ENCODE peak calls at places on chromosomes 6 and 20, in eight cellular contexts. One of them, this sample, is unnamed.

GRCh38 chr6:96420294-96420693 is 101.3 kb upstream of the UFL1 start:
- DNase-seq in CD8-positive, alpha-beta T cell: no peak
- DNase-seq in AG04449: no peak
- DNase-seq in fibroblast of the aortic adventitia: no peak
- DNase-seq in ovary: no peak
- DNase-seq in transverse colon: no peak
- DNase-seq in ascending aorta: no peak
- DNase-seq in left ventricle myocardium inferior: no peak
- DNase-seq in this sample: no peak

GRCh38 chr6:100818066-100818465 is 63.1 kb downstream of the ASCC3 start:
- DNase-seq in CD8-positive, alpha-beta T cell: no peak
- DNase-seq in AG04449: no peak
- DNase-seq in fibroblast of the aortic adventitia: no peak
- DNase-seq in ovary: no peak
- DNase-seq in transverse colon: no peak
- DNase-seq in ascending aorta: no peak
- DNase-seq in left ventricle myocardium inferior: no peak
- DNase-seq in this sample: no peak

GRCh38 chr20:36861625-36861874 is 14.4 kb upstream of the TLDC2 start:
- DNase-seq in CD8-positive, alpha-beta T cell: no peak
- DNase-seq in AG04449: no peak
- DNase-seq in fibroblast of the aortic adventitia: no peak
- DNase-seq in ovary: no peak
- DNase-seq in transverse colon: no peak
- DNase-seq in ascending aorta: no peak
- DNase-seq in left ventricle myocardium inferior: peak
- DNase-seq in this sample: no peak

GRCh38 chr6:20719980-20720379 is 185.7 kb downstream of the CDKAL1 start:
- DNase-seq in CD8-positive, alpha-beta T cell: no peak
- DNase-seq in AG04449: no peak
- DNase-seq in fibroblast of the aortic adventitia: no peak
- DNase-seq in ovary: no peak
- DNase-seq in transverse colon: no peak
- DNase-seq in ascending aorta: no peak
- DNase-seq in left ventricle myocardium inferior: no peak
- DNase-seq in this sample: no peak

GRCh38 chr20:60046011-60046413 is 87.8 kb downstream of the CDH26 start:
- DNase-seq in CD8-positive, alpha-beta T cell: no peak
- DNase-seq in AG04449: no peak
- DNase-seq in fibroblast of the aortic adventitia: peak
- DNase-seq in ovary: no peak
- DNase-seq in transverse colon: no peak
- DNase-seq in ascending aorta: peak
- DNase-seq in left ventricle myocardium inferior: no peak
- DNase-seq in this sample: no peak

GRCh38 chr6:69835414-69836179 is 30.8 kb upstream of the COL19A1 start:
- DNase-seq in CD8-positive, alpha-beta T cell: no peak
- DNase-seq in AG04449: peak
- DNase-seq in fibroblast of the aortic adventitia: peak
- DNase-seq in ovary: no peak
- DNase-seq in transverse colon: no peak
- DNase-seq in ascending aorta: no peak
- DNase-seq in left ventricle myocardium inferior: no peak
- DNase-seq in this sample: peak

GRCh38 chr6:160042788-160043301 is 74.0 kb downstream of the IGF2R start:
- DNase-seq in CD8-positive, alpha-beta T cell: no peak
- DNase-seq in AG04449: no peak
- DNase-seq in fibroblast of the aortic adventitia: peak
- DNase-seq in ovary: no peak
- DNase-seq in transverse colon: no peak
- DNase-seq in ascending aorta: no peak
- DNase-seq in left ventricle myocardium inferior: no peak
- DNase-seq in this sample: no peak

GRCh38 chr6:7578949-7579348 is 11.0 kb upstream of the SNRNP48 start:
- DNase-seq in CD8-positive, alpha-beta T cell: no peak
- DNase-seq in AG04449: no peak
- DNase-seq in fibroblast of the aortic adventitia: no peak
- DNase-seq in ovary: no peak
- DNase-seq in transverse colon: no peak
- DNase-seq in ascending aorta: no peak
- DNase-seq in left ventricle myocardium inferior: no peak
- DNase-seq in this sample: no peak

GRCh38 chr20:41848180-41848579 is 230.0 kb upstream of the CHD6 start:
- DNase-seq in CD8-positive, alpha-beta T cell: no peak
- DNase-seq in AG04449: no peak
- DNase-seq in fibroblast of the aortic adventitia: no peak
- DNase-seq in ovary: no peak
- DNase-seq in transverse colon: no peak
- DNase-seq in ascending aorta: no peak
- DNase-seq in left ventricle myocardium inferior: no peak
- DNase-seq in this sample: no peak

GRCh38 chr6:34195726-34196115 is 41.0 kb upstream of the HMGA1 start:
- DNase-seq in CD8-positive, alpha-beta T cell: no peak
- DNase-seq in AG04449: no peak
- DNase-seq in fibroblast of the aortic adventitia: no peak
- DNase-seq in ovary: peak
- DNase-seq in transverse colon: no peak
- DNase-seq in ascending aorta: no peak
- DNase-seq in left ventricle myocardium inferior: no peak
- DNase-seq in this sample: no peak

GRCh38 chr6:3789018-3789895 is 37.7 kb upstream of the PXDC1 start:
- DNase-seq in CD8-positive, alpha-beta T cell: no peak
- DNase-seq in AG04449: no peak
- DNase-seq in fibroblast of the aortic adventitia: peak
- DNase-seq in ovary: no peak
- DNase-seq in transverse colon: no peak
- DNase-seq in ascending aorta: no peak
- DNase-seq in left ventricle myocardium inferior: no peak
- DNase-seq in this sample: no peak

GRCh38 chr6:137353842-137354397 is 134.7 kb upstream of the IFNGR1 start:
- DNase-seq in CD8-positive, alpha-beta T cell: no peak
- DNase-seq in AG04449: no peak
- DNase-seq in fibroblast of the aortic adventitia: no peak
- DNase-seq in ovary: no peak
- DNase-seq in transverse colon: no peak
- DNase-seq in ascending aorta: no peak
- DNase-seq in left ventricle myocardium inferior: no peak
- DNase-seq in this sample: no peak

GRCh38 chr6:44064089-44064947 is 62.9 kb downstream of the MRPL14 start:
- DNase-seq in CD8-positive, alpha-beta T cell: no peak
- DNase-seq in AG04449: peak
- DNase-seq in fibroblast of the aortic adventitia: peak
- DNase-seq in ovary: no peak
- DNase-seq in transverse colon: peak
- DNase-seq in ascending aorta: peak
- DNase-seq in left ventricle myocardium inferior: peak
- DNase-seq in this sample: no peak

GRCh38 chr20:33664762-33665144 is 2.0 kb upstream of the ACTL10 start:
- DNase-seq in CD8-positive, alpha-beta T cell: no peak
- DNase-seq in AG04449: no peak
- DNase-seq in fibroblast of the aortic adventitia: no peak
- DNase-seq in ovary: peak
- DNase-seq in transverse colon: no peak
- DNase-seq in ascending aorta: peak
- DNase-seq in left ventricle myocardium inferior: peak
- DNase-seq in this sample: no peak

GRCh38 chr6:67880939-67881705 is 754.0 kb upstream of the ADGRB3 start:
- DNase-seq in CD8-positive, alpha-beta T cell: no peak
- DNase-seq in AG04449: no peak
- DNase-seq in fibroblast of the aortic adventitia: peak
- DNase-seq in ovary: no peak
- DNase-seq in transverse colon: no peak
- DNase-seq in ascending aorta: no peak
- DNase-seq in left ventricle myocardium inferior: no peak
- DNase-seq in this sample: no peak

GRCh38 chr20:60097285-60097684 is 139.1 kb downstream of the CDH26 start:
- DNase-seq in CD8-positive, alpha-beta T cell: no peak
- DNase-seq in AG04449: no peak
- DNase-seq in fibroblast of the aortic adventitia: no peak
- DNase-seq in ovary: no peak
- DNase-seq in transverse colon: no peak
- DNase-seq in ascending aorta: no peak
- DNase-seq in left ventricle myocardium inferior: no peak
- DNase-seq in this sample: no peak

GRCh38 chr20:9145142-9145541 is 76.3 kb downstream of the PLCB4 start:
- DNase-seq in CD8-positive, alpha-beta T cell: no peak
- DNase-seq in AG04449: no peak
- DNase-seq in fibroblast of the aortic adventitia: no peak
- DNase-seq in ovary: no peak
- DNase-seq in transverse colon: no peak
- DNase-seq in ascending aorta: no peak
- DNase-seq in left ventricle myocardium inferior: no peak
- DNase-seq in this sample: no peak

GRCh38 chr6:141788096-141788495 is 344.6 kb upstream of the GJE1 start:
- DNase-seq in CD8-positive, alpha-beta T cell: no peak
- DNase-seq in AG04449: no peak
- DNase-seq in fibroblast of the aortic adventitia: no peak
- DNase-seq in ovary: no peak
- DNase-seq in transverse colon: no peak
- DNase-seq in ascending aorta: no peak
- DNase-seq in left ventricle myocardium inferior: no peak
- DNase-seq in this sample: no peak

DNA sequence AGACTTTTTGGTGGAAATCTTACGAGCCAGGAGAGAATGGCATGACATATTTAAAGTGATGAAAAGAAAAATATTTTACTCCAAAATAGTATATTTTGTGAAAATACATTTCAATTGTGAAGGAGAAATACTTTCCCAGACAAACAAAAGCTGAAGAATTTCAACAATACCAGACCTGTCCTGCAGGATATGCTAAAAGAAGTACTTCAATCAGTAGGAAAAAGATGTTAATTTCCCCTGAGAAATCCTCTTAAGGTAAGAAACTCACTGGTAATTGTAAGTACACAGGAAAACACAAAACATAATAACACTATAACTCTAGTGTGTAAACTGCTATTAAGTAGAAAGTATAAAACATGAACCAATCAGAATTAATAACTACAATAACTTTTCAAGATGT is 341.8 kb upstream of the GJE1 start:
- DNase-seq in CD8-positive, alpha-beta T cell: no peak
- DNase-seq in AG04449: no peak
- DNase-seq in fibroblast of the aortic adventitia: no peak
- DNase-seq in ovary: no peak
- DNase-seq in transverse colon: no peak
- DNase-seq in ascending aorta: no peak
- DNase-seq in left ventricle myocardium inferior: no peak
- DNase-seq in this sample: no peak
- TF ChIP-seq CTCF in CD8-positive, alpha-beta T cell: no peak
- TF ChIP-seq CTCF in AG04449: no peak
- TF ChIP-seq CTCF in fibroblast of the aortic adventitia: no peak
- TF ChIP-seq CTCF in ovary: no peak
- TF ChIP-seq CTCF in transverse colon: no peak
- TF ChIP-seq CTCF in ascending aorta: no peak
- TF ChIP-seq CTCF in left ventricle myocardium inferior: no peak
- TF ChIP-seq CTCF in this sample: no peak

DNA sequence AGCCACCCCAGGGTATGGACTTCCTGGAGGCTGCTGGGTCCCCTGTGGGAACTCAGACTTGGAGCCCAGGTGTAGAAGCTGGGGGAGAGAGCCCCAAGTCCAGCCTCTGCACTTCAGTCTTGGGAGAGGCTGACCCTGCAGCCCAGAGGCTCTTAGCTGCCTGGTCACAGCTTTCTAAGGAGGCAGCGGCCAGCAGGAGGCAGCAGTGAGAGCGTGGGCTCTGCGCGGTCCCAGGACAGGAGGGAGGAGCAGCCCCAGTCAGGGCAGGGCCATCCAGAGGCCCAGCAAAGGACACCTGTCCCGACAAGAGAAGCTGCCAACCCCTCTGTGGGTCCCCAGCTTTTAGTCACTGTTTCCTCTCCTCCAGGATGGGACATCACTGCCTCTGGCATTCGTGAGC is 9.4 kb downstream of the TREML2 start:
- DNase-seq in CD8-positive, alpha-beta T cell: no peak
- DNase-seq in AG04449: no peak
- DNase-seq in fibroblast of the aortic adventitia: peak
- DNase-seq in ovary: no peak
- DNase-seq in transverse colon: peak
- DNase-seq in ascending aorta: no peak
- DNase-seq in left ventricle myocardium inferior: peak
- DNase-seq in this sample: peak
- TF ChIP-seq CTCF in CD8-positive, alpha-beta T cell: no peak
- TF ChIP-seq CTCF in AG04449: peak
- TF ChIP-seq CTCF in fibroblast of the aortic adventitia: peak
- TF ChIP-seq CTCF in ovary: no peak
- TF ChIP-seq CTCF in transverse colon: no peak
- TF ChIP-seq CTCF in ascending aorta: no peak
- TF ChIP-seq CTCF in left ventricle myocardium inferior: peak
- TF ChIP-seq CTCF in this sample: peak

GRCh38 chr6:6560909-6561308 is 27.6 kb upstream of the LY86 start:
- DNase-seq in CD8-positive, alpha-beta T cell: no peak
- DNase-seq in AG04449: no peak
- DNase-seq in fibroblast of the aortic adventitia: no peak
- DNase-seq in ovary: no peak
- DNase-seq in transverse colon: no peak
- DNase-seq in ascending aorta: no peak
- DNase-seq in left ventricle myocardium inferior: no peak
- DNase-seq in this sample: no peak
- TF ChIP-seq CTCF in CD8-positive, alpha-beta T cell: no peak
- TF ChIP-seq CTCF in AG04449: no peak
- TF ChIP-seq CTCF in fibroblast of the aortic adventitia: no peak
- TF ChIP-seq CTCF in ovary: no peak
- TF ChIP-seq CTCF in transverse colon: no peak
- TF ChIP-seq CTCF in ascending aorta: no peak
- TF ChIP-seq CTCF in left ventricle myocardium inferior: peak
- TF ChIP-seq CTCF in this sample: peak

GRCh38 chr6:167139761-167140160 is 16.9 kb downstream of the CCR6 start:
- DNase-seq in CD8-positive, alpha-beta T cell: no peak
- DNase-seq in AG04449: no peak
- DNase-seq in fibroblast of the aortic adventitia: no peak
- DNase-seq in ovary: no peak
- DNase-seq in transverse colon: no peak
- DNase-seq in ascending aorta: no peak
- DNase-seq in left ventricle myocardium inferior: no peak
- DNase-seq in this sample: no peak

GRCh38 chr6:167143041-167143440 is 14.7 kb downstream of the GPR31 start:
- DNase-seq in CD8-positive, alpha-beta T cell: no peak
- DNase-seq in AG04449: no peak
- DNase-seq in fibroblast of the aortic adventitia: no peak
- DNase-seq in ovary: no peak
- DNase-seq in transverse colon: no peak
- DNase-seq in ascending aorta: no peak
- DNase-seq in left ventricle myocardium inferior: no peak
- DNase-seq in this sample: no peak

GRCh38 chr6:167140589-167141474 is 16.9 kb downstream of the GPR31 start:
- DNase-seq in CD8-positive, alpha-beta T cell: no peak
- DNase-seq in AG04449: no peak
- DNase-seq in fibroblast of the aortic adventitia: no peak
- DNase-seq in ovary: no peak
- DNase-seq in transverse colon: peak
- DNase-seq in ascending aorta: no peak
- DNase-seq in left ventricle myocardium inferior: no peak
- DNase-seq in this sample: no peak

GRCh38 chr6:167141667-167142432 is 15.9 kb downstream of the GPR31 start:
- DNase-seq in CD8-positive, alpha-beta T cell: no peak
- DNase-seq in AG04449: no peak
- DNase-seq in fibroblast of the aortic adventitia: peak
- DNase-seq in ovary: peak
- DNase-seq in transverse colon: peak
- DNase-seq in ascending aorta: no peak
- DNase-seq in left ventricle myocardium inferior: peak
- DNase-seq in this sample: peak

DNA sequence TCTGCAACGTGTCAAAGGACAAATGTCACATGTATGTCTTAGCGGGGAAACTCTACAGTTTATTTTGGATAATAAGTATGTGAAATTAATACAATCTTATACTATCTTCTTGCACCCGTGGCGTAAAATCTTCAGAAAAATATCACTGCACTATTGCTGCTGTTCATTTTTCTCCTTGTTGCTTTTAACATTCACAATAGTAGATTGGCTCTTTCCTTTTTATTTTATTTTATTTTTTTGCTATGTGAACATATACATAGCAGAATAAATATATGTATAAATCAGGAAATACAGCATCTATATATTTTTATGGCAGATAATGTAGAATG is 15.4 kb downstream of the GPR31 start:
- DNase-seq in CD8-positive, alpha-beta T cell: no peak
- DNase-seq in AG04449: no peak
- DNase-seq in fibroblast of the aortic adventitia: no peak
- DNase-seq in ovary: no peak
- DNase-seq in transverse colon: no peak
- DNase-seq in ascending aorta: no peak
- DNase-seq in left ventricle myocardium inferior: no peak
- DNase-seq in this sample: no peak
- TF ChIP-seq CTCF in CD8-positive, alpha-beta T cell: peak
- TF ChIP-seq CTCF in AG04449: no peak
- TF ChIP-seq CTCF in fibroblast of the aortic adventitia: no peak
- TF ChIP-seq CTCF in ovary: no peak
- TF ChIP-seq CTCF in transverse colon: no peak
- TF ChIP-seq CTCF in ascending aorta: no peak
- TF ChIP-seq CTCF in left ventricle myocardium inferior: no peak
- TF ChIP-seq CTCF in this sample: no peak

This sample was measured in GM06990.